ENCODE peak calls at places on chromosome 14, in eight cellular contexts. T is IMR-90, I is fibroblast of pulmonary artery, J is GM12865, Y is GM23338, U is heart right ventricle, H is AG10803, K is thoracic aorta. S is an unnamed sample.

GRCh38 chr14:102786758-102787157 is 9.5 kb downstream of the TRAF3 start:
- DNase-seq in T (peak), I (peak), K (no peak), Y (no peak), U (no peak), H (no peak), J (peak), S (no peak)

GRCh38 chr14:77151918-77152588 is 10.5 kb upstream of the ZDHHC22 start:
- DNase-seq in J (peak), T (peak), K (no peak), H (peak), I (peak), Y (peak), U (no peak), S (no peak)

GRCh38 chr14:100486025-100486828 is 101.0 kb downstream of the BEGAIN start:
- DNase-seq in U (peak), T (peak), K (peak), J (peak), I (peak), Y (peak), H (peak), S (no peak)

GRCh38 chr14:46344327-46344937 is 307.1 kb downstream of the RPL10L start:
- DNase-seq in H (no peak), Y (peak), T (no peak), J (peak), K (no peak), I (peak), U (no peak), S (no peak)

GRCh38 chr14:36226164-36226563 is 49.6 kb upstream of the PTCSC3 start:
- DNase-seq in Y (no peak), U (no peak), T (peak), J (no peak), I (no peak), H (no peak), K (no peak), S (no peak)

GRCh38 chr14:92108345-92109254 is 2.2 kb upstream of the ATXN3 start:
- DNase-seq in T (no peak), U (no peak), K (no peak), Y (peak), H (no peak), I (no peak), J (peak), S (peak)

GRCh38 chr14:74614508-74615495 is 2.8 kb upstream of the LTBP2 start:
- DNase-seq in K (no peak), Y (no peak), T (no peak), I (no peak), J (peak), U (no peak), H (peak), S (no peak)

GRCh38 chr14:101001311-101002069 is 98.0 kb upstream of the RTL1 start:
- DNase-seq in I (peak), U (no peak), H (peak), T (peak), Y (no peak), K (no peak), J (no peak), S (no peak)

GRCh38 chr14:22977684-22978486 is 4.5 kb downstream of the AJUBA start:
- DNase-seq in T (peak), Y (peak), K (no peak), U (peak), J (no peak), H (peak), I (peak), S (no peak)

GRCh38 chr14:92382677-92383076 is 59.7 kb downstream of the SLC24A4 start:
- DNase-seq in U (no peak), T (no peak), K (no peak), J (no peak), I (peak), Y (peak), H (no peak), S (no peak)

GRCh38 chr14:29645117-29645516 is 282.5 kb downstream of the PRKD1 start:
- DNase-seq in K (no peak), U (no peak), I (no peak), Y (no peak), J (no peak), T (peak), H (no peak), S (no peak)

GRCh38 chr14:42192659-42193425 is 586.2 kb downstream of the LRFN5 start:
- DNase-seq in Y (no peak), K (no peak), J (no peak), I (peak), T (peak), U (no peak), H (peak), S (no peak)

GRCh38 chr14:25108959-25109358 is 59.0 kb upstream of the STXBP6 start:
- DNase-seq in J (no peak), K (no peak), H (peak), T (no peak), Y (no peak), I (no peak), U (no peak), S (no peak)

GRCh38 chr14:73239463-73240241 is 2.3 kb downstream of the PAPLN start:
- DNase-seq in K (no peak), H (peak), I (peak), T (peak), J (no peak), U (peak), Y (peak), S (no peak)

GRCh38 chr14:73644531-73645247 is at the start of gene DNAL1:
- DNase-seq in U (peak), J (peak), Y (peak), K (peak), T (peak), I (peak), H (peak), S (peak)

GRCh38 chr14:33026850-33027420 is 88.3 kb downstream of the NPAS3 start:
- DNase-seq in K (no peak), J (no peak), I (peak), U (peak), Y (no peak), T (no peak), H (peak), S (no peak)

GRCh38 chr14:32085845-32086383 is 8.8 kb downstream of the ARHGAP5 start:
- DNase-seq in K (no peak), Y (no peak), H (no peak), T (no peak), U (no peak), I (no peak), J (no peak), S (no peak)

GRCh38 chr14:55353686-55354467 is 57.8 kb downstream of the ATG14 start:
- DNase-seq in K (no peak), Y (no peak), U (no peak), I (no peak), H (no peak), J (no peak), T (no peak), S (no peak)

GRCh38 chr14:68794856-68795601 is 2.2 kb upstream of the ZFP36L1 start:
- DNase-seq in J (peak), K (no peak), Y (peak), I (peak), T (peak), H (peak), U (peak), S (no peak)

GRCh38 chr14:55336161-55336560 is 64.9 kb downstream of the FBXO34 start:
- DNase-seq in J (no peak), Y (no peak), U (no peak), I (no peak), H (peak), T (no peak), K (no peak), S (no peak)

GRCh38 chr14:76929927-76930326 is 98.6 kb downstream of the IRF2BPL start:
- DNase-seq in H (peak), J (peak), U (no peak), Y (peak), T (no peak), K (no peak), I (no peak), S (no peak)

GRCh38 chr14:23025181-23025788 is 9.4 kb downstream of the PSMB5 start:
- DNase-seq in T (no peak), U (no peak), J (no peak), I (no peak), Y (no peak), K (no peak), H (no peak), S (no peak)

GRCh38 chr14:95248422-95248821 is 71.3 kb downstream of the CLMN start:
- DNase-seq in H (peak), K (no peak), I (no peak), U (no peak), J (no peak), Y (no peak), T (no peak), S (no peak)

GRCh38 chr14:61174395-61175386 is 106.4 kb downstream of the TMEM30B start:
- DNase-seq in H (peak), Y (no peak), J (no peak), U (no peak), I (peak), K (no peak), T (peak), S (no peak)

GRCh38 chr14:74240794-74241610 is 1.8 kb downstream of the VSX2 start:
- DNase-seq in K (no peak), I (no peak), J (no peak), T (no peak), H (no peak), U (no peak), Y (peak), S (no peak)

GRCh38 chr14:74459289-74459946 is 33.4 kb upstream of the SYNDIG1L start:
- DNase-seq in K (no peak), J (peak), I (peak), T (peak), H (peak), U (no peak), Y (peak), S (no peak)

GRCh38 chr14:68789002-68789797 is 3.7 kb downstream of the ZFP36L1 start:
- DNase-seq in Y (peak), H (peak), I (peak), U (peak), J (peak), T (peak), K (no peak), S (no peak)

GRCh38 chr14:52610187-52610586 is 57.6 kb downstream of the GPR137C start:
- DNase-seq in Y (no peak), K (no peak), I (no peak), J (no peak), H (no peak), T (no peak), U (no peak), S (no peak)
- H3K4me3 ChIP-seq in Y (no peak), K (no peak), I (no peak), J (no peak), H (no peak), T (no peak), U (no peak), S (no peak)

GRCh38 chr14:58777541-58777979 is 139.8 kb downstream of the DACT1 start:
- DNase-seq in H (no peak), I (no peak), T (peak), Y (no peak), K (no peak), J (peak), U (no peak), S (no peak)

GRCh38 chr14:58776516-58776915 is 138.8 kb downstream of the DACT1 start:
- DNase-seq in T (no peak), K (no peak), I (no peak), Y (no peak), U (no peak), H (no peak), J (no peak), S (no peak)

GRCh38 chr14:58772061-58772604 is 134.4 kb downstream of the DACT1 start:
- DNase-seq in T (no peak), U (no peak), K (no peak), Y (no peak), J (no peak), I (no peak), H (no peak), S (no peak)

GRCh38 chr14:58772814-58773620 is 135.3 kb downstream of the DACT1 start:
- DNase-seq in J (no peak), K (no peak), Y (peak), T (peak), H (no peak), I (no peak), U (no peak), S (no peak)

GRCh38 chr14:58774531-58774930 is 136.8 kb downstream of the DACT1 start:
- DNase-seq in H (peak), J (no peak), Y (no peak), I (no peak), U (no peak), T (no peak), K (no peak), S (no peak)
- TF ChIP-seq CTCF in H (no peak), J (no peak), Y (no peak), I (no peak), U (no peak), T (no peak), K (no peak), S (no peak)

GRCh38 chr14:90109858-90110257 is 48.1 kb downstream of the KCNK13 start:
- DNase-seq in H (no peak), I (no peak), Y (peak), K (no peak), U (no peak), T (no peak), J (no peak), S (no peak)
- H3K4me3 ChIP-seq in H (no peak), I (no peak), Y (no peak), K (no peak), U (no peak), T (no peak), J (no peak), S (no peak)

GRCh38 chr14:37599527-37600368 is 4.3 kb downstream of the TTC6 start:
- DNase-seq in J (no peak), T (no peak), I (no peak), Y (peak), U (no peak), K (no peak), H (no peak), S (no peak)
- TF ChIP-seq CTCF in J (no peak), T (no peak), I (no peak), Y (no peak), U (no peak), K (no peak), H (no peak), S (no peak)

GRCh38 chr14:64998455-64998931 is 11.8 kb downstream of the FNTB start:
- DNase-seq in T (peak), J (peak), Y (no peak), I (peak), U (no peak), H (peak), K (no peak), S (no peak)

GRCh38 chr14:64994540-64994939 is 7.8 kb downstream of the FNTB start:
- DNase-seq in H (no peak), I (no peak), U (no peak), Y (no peak), J (no peak), K (no peak), T (peak), S (no peak)

GRCh38 chr14:64995291-64995690 is 8.6 kb downstream of the FNTB start:
- DNase-seq in U (no peak), J (no peak), Y (no peak), T (peak), K (no peak), H (no peak), I (no peak), S (no peak)

GRCh38 chr14:65000868-65001600 is 14.3 kb downstream of the FNTB start:
- DNase-seq in J (no peak), I (peak), K (no peak), H (peak), U (no peak), Y (no peak), T (peak), S (no peak)

GRCh38 chr14:64997108-64997794 is 10.6 kb downstream of the FNTB start:
- DNase-seq in K (no peak), T (no peak), H (no peak), U (no peak), I (no peak), J (peak), Y (peak), S (no peak)
- H3K4me3 ChIP-seq in K (no peak), T (no peak), H (no peak), U (no peak), I (no peak), J (peak), Y (no peak), S (peak)

GRCh38 chr14:104967414-104968152 is 10.6 kb downstream of the AHNAK2 start:
- DNase-seq in J (no peak), K (no peak), H (peak), I (peak), Y (peak), T (no peak), U (peak), S (no peak)
- TF ChIP-seq CTCF in J (no peak), K (no peak), H (no peak), I (no peak), Y (no peak), T (no peak), U (no peak), S (no peak)

GRCh38 chr14:104722938-104723650 is 935 bp upstream of the ADSS1 start:
- DNase-seq in T (no peak), K (no peak), I (no peak), J (no peak), Y (peak), H (no peak), U (no peak), S (no peak)
- H3K4me3 ChIP-seq in T (no peak), K (peak), I (no peak), J (no peak), Y (peak), H (no peak), U (no peak), S (no peak)

GRCh38 chr14:56590535-56590951 is 10.9 kb downstream of the TMEM260 start:
- DNase-seq in J (no peak), U (peak), Y (peak), T (no peak), K (no peak), I (no peak), H (no peak), S (no peak)
- TF ChIP-seq CTCF in J (no peak), U (no peak), Y (no peak), T (no peak), K (no peak), I (no peak), H (no peak), S (no peak)

GRCh38 chr14:93974833-93975232 is 1.5 kb downstream of the ASB2 start:
- DNase-seq in T (no peak), I (no peak), K (no peak), J (no peak), Y (no peak), U (peak), H (no peak), S (no peak)

GRCh38 chr14:93974299-93974698 is 2.1 kb downstream of the ASB2 start:
- DNase-seq in J (no peak), U (no peak), K (no peak), T (no peak), Y (no peak), H (no peak), I (no peak), S (no peak)

GRCh38 chr14:93976477-93977057 is at the start of gene ASB2:
- DNase-seq in J (peak), I (no peak), Y (no peak), T (peak), K (no peak), U (peak), H (no peak), S (no peak)

GRCh38 chr14:93977171-93977570 is 801 bp upstream of the ASB2 start:
- DNase-seq in U (no peak), H (no peak), K (no peak), I (no peak), T (no peak), J (no peak), Y (no peak), S (no peak)

GRCh38 chr14:93975791-93976476 is 436 bp downstream of the ASB2 start:
- DNase-seq in Y (no peak), K (no peak), U (no peak), I (no peak), J (peak), H (no peak), T (no peak), S (peak)
- H3K4me3 ChIP-seq in Y (no peak), K (peak), U (peak), I (no peak), J (peak), H (no peak), T (no peak), S (peak)